ENCODE peak calls at places on chromosomes 5 and 9, in ten cellular contexts. One of them, this sample, is unnamed.

GRCh38 chr9:3348169-3348568 is 177.6 kb downstream of the RFX3 start:
- DNase-seq in fibroblast of mammary gland: no peak
- DNase-seq in psoas muscle: no peak
- DNase-seq in colonic mucosa: no peak
- DNase-seq in adrenal gland: no peak
- DNase-seq in A549: no peak
- DNase-seq in breast epithelium: no peak
- DNase-seq in choroid plexus epithelial cell: no peak
- DNase-seq in fibroblast of pulmonary artery: no peak
- DNase-seq in thoracic aorta: no peak
- DNase-seq in this sample: no peak

GRCh38 chr5:81525690-81526089 is 131.8 kb upstream of the ACOT12 start:
- DNase-seq in A549: peak
- DNase-seq in fibroblast of pulmonary artery: peak
- DNase-seq in breast epithelium: no peak
- DNase-seq in psoas muscle: no peak
- DNase-seq in fibroblast of mammary gland: peak
- DNase-seq in colonic mucosa: no peak
- DNase-seq in thoracic aorta: no peak
- DNase-seq in choroid plexus epithelial cell: peak
- DNase-seq in adrenal gland: no peak
- DNase-seq in this sample: peak

GRCh38 chr5:7868427-7868772 is 431 bp downstream of the FASTKD3 start:
- DNase-seq in fibroblast of pulmonary artery: no peak
- DNase-seq in colonic mucosa: no peak
- DNase-seq in A549: no peak
- DNase-seq in adrenal gland: no peak
- DNase-seq in breast epithelium: no peak
- DNase-seq in thoracic aorta: no peak
- DNase-seq in psoas muscle: no peak
- DNase-seq in choroid plexus epithelial cell: no peak
- DNase-seq in fibroblast of mammary gland: no peak
- DNase-seq in this sample: no peak

GRCh38 chr9:134460206-134460605 is 134.0 kb downstream of the RXRA start:
- DNase-seq in A549: no peak
- DNase-seq in breast epithelium: no peak
- DNase-seq in psoas muscle: no peak
- DNase-seq in fibroblast of mammary gland: no peak
- DNase-seq in colonic mucosa: no peak
- DNase-seq in fibroblast of pulmonary artery: no peak
- DNase-seq in choroid plexus epithelial cell: no peak
- DNase-seq in adrenal gland: no peak
- DNase-seq in thoracic aorta: no peak
- DNase-seq in this sample: no peak

GRCh38 chr5:137649228-137649890 is 86.5 kb downstream of the KLHL3 start:
- DNase-seq in fibroblast of pulmonary artery: peak
- DNase-seq in breast epithelium: no peak
- DNase-seq in choroid plexus epithelial cell: peak
- DNase-seq in A549: no peak
- DNase-seq in thoracic aorta: no peak
- DNase-seq in adrenal gland: no peak
- DNase-seq in fibroblast of mammary gland: peak
- DNase-seq in colonic mucosa: no peak
- DNase-seq in psoas muscle: no peak
- DNase-seq in this sample: peak

GRCh38 chr5:169607882-169608281 is 24.3 kb downstream of the SPDL1 start:
- DNase-seq in psoas muscle: no peak
- DNase-seq in adrenal gland: no peak
- DNase-seq in fibroblast of mammary gland: no peak
- DNase-seq in A549: no peak
- DNase-seq in choroid plexus epithelial cell: no peak
- DNase-seq in thoracic aorta: no peak
- DNase-seq in breast epithelium: no peak
- DNase-seq in fibroblast of pulmonary artery: no peak
- DNase-seq in colonic mucosa: no peak
- DNase-seq in this sample: no peak

GRCh38 chr5:74863726-74864125 is 2.5 kb downstream of the FAM169A start:
- DNase-seq in adrenal gland: no peak
- DNase-seq in thoracic aorta: no peak
- DNase-seq in fibroblast of mammary gland: no peak
- DNase-seq in fibroblast of pulmonary artery: no peak
- DNase-seq in choroid plexus epithelial cell: no peak
- DNase-seq in psoas muscle: no peak
- DNase-seq in colonic mucosa: no peak
- DNase-seq in A549: no peak
- DNase-seq in breast epithelium: no peak
- DNase-seq in this sample: no peak

GRCh38 chr9:70111641-70112236 is 68.1 kb downstream of the MAMDC2 start:
- DNase-seq in colonic mucosa: no peak
- DNase-seq in thoracic aorta: no peak
- DNase-seq in fibroblast of pulmonary artery: no peak
- DNase-seq in A549: no peak
- DNase-seq in adrenal gland: no peak
- DNase-seq in breast epithelium: no peak
- DNase-seq in choroid plexus epithelial cell: no peak
- DNase-seq in fibroblast of mammary gland: no peak
- DNase-seq in psoas muscle: no peak
- DNase-seq in this sample: no peak

GRCh38 chr9:581673-582497 is 259.6 kb upstream of the DMRT1 start:
- DNase-seq in fibroblast of pulmonary artery: no peak
- DNase-seq in adrenal gland: no peak
- DNase-seq in thoracic aorta: no peak
- DNase-seq in psoas muscle: no peak
- DNase-seq in colonic mucosa: no peak
- DNase-seq in breast epithelium: no peak
- DNase-seq in choroid plexus epithelial cell: peak
- DNase-seq in fibroblast of mammary gland: no peak
- DNase-seq in A549: peak
- DNase-seq in this sample: no peak

GRCh38 chr5:98570010-98570409 is 203.5 kb upstream of the RGMB start:
- DNase-seq in fibroblast of pulmonary artery: no peak
- DNase-seq in psoas muscle: no peak
- DNase-seq in A549: no peak
- DNase-seq in fibroblast of mammary gland: peak
- DNase-seq in colonic mucosa: no peak
- DNase-seq in adrenal gland: no peak
- DNase-seq in thoracic aorta: no peak
- DNase-seq in choroid plexus epithelial cell: peak
- DNase-seq in breast epithelium: no peak
- DNase-seq in this sample: no peak

DNA sequence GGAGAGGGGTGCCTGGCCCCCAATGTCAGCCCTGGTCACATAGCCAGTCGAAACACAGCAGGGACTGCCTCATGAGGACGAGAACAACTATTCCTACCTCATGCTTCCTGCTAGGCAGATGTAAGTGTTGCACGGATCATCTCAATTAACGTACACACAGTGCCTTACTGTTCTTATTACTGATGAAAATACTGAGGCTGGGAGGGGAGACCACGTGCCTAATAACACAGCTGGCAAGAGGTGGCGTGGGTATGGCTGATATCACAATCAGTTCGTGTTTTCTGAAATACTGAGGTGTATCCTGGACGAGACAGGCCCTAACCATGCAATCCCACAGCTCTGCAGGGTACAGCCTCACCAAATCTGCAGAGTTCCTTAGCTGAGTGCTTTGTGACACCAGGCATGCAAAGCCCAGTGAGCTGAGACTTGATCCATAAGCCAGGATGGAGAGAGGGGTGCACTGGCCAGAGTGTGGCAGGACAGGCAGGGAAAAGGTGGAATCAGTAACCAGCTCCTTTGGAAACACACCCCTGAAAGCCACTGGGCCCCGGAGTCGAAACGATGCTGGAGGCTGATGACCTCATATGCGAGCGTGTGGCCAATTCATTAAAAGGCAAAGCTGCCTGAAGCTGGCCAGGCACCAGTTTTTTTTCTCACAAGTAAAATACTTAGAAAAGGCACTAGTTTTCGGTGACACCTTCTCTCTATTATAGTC is 64.0 kb downstream of the PRRT1B start:
- DNase-seq in fibroblast of mammary gland: peak
- DNase-seq in colonic mucosa: no peak
- DNase-seq in choroid plexus epithelial cell: peak
- DNase-seq in breast epithelium: no peak
- DNase-seq in thoracic aorta: no peak
- DNase-seq in fibroblast of pulmonary artery: peak
- DNase-seq in A549: no peak
- DNase-seq in psoas muscle: peak
- DNase-seq in adrenal gland: peak
- DNase-seq in this sample: peak
- H3K4me3 ChIP-seq in fibroblast of mammary gland: no peak
- H3K4me3 ChIP-seq in colonic mucosa: no peak
- H3K4me3 ChIP-seq in choroid plexus epithelial cell: peak
- H3K4me3 ChIP-seq in breast epithelium: no peak
- H3K4me3 ChIP-seq in thoracic aorta: peak
- H3K4me3 ChIP-seq in fibroblast of pulmonary artery: no peak
- H3K4me3 ChIP-seq in A549: no peak
- H3K4me3 ChIP-seq in psoas muscle: peak
- H3K4me3 ChIP-seq in adrenal gland: no peak
- H3K4me3 ChIP-seq in this sample: peak

GRCh38 chr5:150272531-150272930 is 17.0 kb downstream of the CAMK2A start:
- DNase-seq in choroid plexus epithelial cell: peak
- DNase-seq in adrenal gland: no peak
- DNase-seq in fibroblast of pulmonary artery: peak
- DNase-seq in thoracic aorta: no peak
- DNase-seq in colonic mucosa: no peak
- DNase-seq in A549: peak
- DNase-seq in psoas muscle: no peak
- DNase-seq in breast epithelium: no peak
- DNase-seq in fibroblast of mammary gland: peak
- DNase-seq in this sample: no peak
- TF ChIP-seq CTCF in choroid plexus epithelial cell: peak
- TF ChIP-seq CTCF in adrenal gland: peak
- TF ChIP-seq CTCF in fibroblast of pulmonary artery: peak
- TF ChIP-seq CTCF in thoracic aorta: no peak
- TF ChIP-seq CTCF in colonic mucosa: no peak
- TF ChIP-seq CTCF in A549: peak
- TF ChIP-seq CTCF in psoas muscle: peak
- TF ChIP-seq CTCF in breast epithelium: no peak
- TF ChIP-seq CTCF in fibroblast of mammary gland: peak
- TF ChIP-seq CTCF in this sample: peak

DNA sequence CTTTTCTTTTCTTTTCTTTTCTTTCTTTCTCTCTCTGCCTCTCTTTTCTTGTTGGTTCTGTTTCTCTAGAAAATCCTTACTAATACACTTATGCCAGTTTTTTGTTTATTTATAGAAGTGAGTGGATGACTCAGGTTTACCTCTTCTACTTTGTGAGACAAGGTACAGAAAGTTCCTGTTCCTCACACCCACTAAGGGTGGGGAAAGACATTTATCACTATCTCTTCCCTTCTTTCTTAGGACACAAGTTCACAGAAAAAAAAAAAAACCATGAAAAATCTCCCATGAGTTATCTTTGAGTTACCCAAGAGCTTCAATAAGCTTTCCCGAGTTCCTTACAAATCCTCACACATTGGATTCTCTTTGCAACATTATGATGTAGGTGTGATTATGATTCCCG is 60.9 kb upstream of the CD180 start:
- DNase-seq in psoas muscle: no peak
- DNase-seq in choroid plexus epithelial cell: no peak
- DNase-seq in A549: no peak
- DNase-seq in fibroblast of mammary gland: peak
- DNase-seq in fibroblast of pulmonary artery: no peak
- DNase-seq in colonic mucosa: no peak
- DNase-seq in breast epithelium: no peak
- DNase-seq in thoracic aorta: no peak
- DNase-seq in adrenal gland: no peak
- DNase-seq in this sample: no peak
- H3K4me3 ChIP-seq in psoas muscle: no peak
- H3K4me3 ChIP-seq in choroid plexus epithelial cell: no peak
- H3K4me3 ChIP-seq in A549: no peak
- H3K4me3 ChIP-seq in fibroblast of mammary gland: no peak
- H3K4me3 ChIP-seq in fibroblast of pulmonary artery: no peak
- H3K4me3 ChIP-seq in colonic mucosa: no peak
- H3K4me3 ChIP-seq in breast epithelium: no peak
- H3K4me3 ChIP-seq in thoracic aorta: no peak
- H3K4me3 ChIP-seq in adrenal gland: no peak
- H3K4me3 ChIP-seq in this sample: no peak

GRCh38 chr9:35800530-35800929 is 9.1 kb downstream of the NPR2 start:
- DNase-seq in breast epithelium: no peak
- DNase-seq in colonic mucosa: no peak
- DNase-seq in psoas muscle: no peak
- DNase-seq in fibroblast of pulmonary artery: no peak
- DNase-seq in fibroblast of mammary gland: no peak
- DNase-seq in adrenal gland: no peak
- DNase-seq in choroid plexus epithelial cell: no peak
- DNase-seq in A549: no peak
- DNase-seq in thoracic aorta: no peak
- DNase-seq in this sample: no peak

GRCh38 chr9:35806101-35806500 is 6.0 kb downstream of the SPAG8 start:
- DNase-seq in adrenal gland: no peak
- DNase-seq in thoracic aorta: no peak
- DNase-seq in colonic mucosa: no peak
- DNase-seq in fibroblast of pulmonary artery: no peak
- DNase-seq in breast epithelium: no peak
- DNase-seq in A549: no peak
- DNase-seq in psoas muscle: no peak
- DNase-seq in fibroblast of mammary gland: no peak
- DNase-seq in choroid plexus epithelial cell: no peak
- DNase-seq in this sample: no peak

GRCh38 chr9:35798658-35799366 is 7.4 kb downstream of the NPR2 start:
- DNase-seq in fibroblast of mammary gland: peak
- DNase-seq in choroid plexus epithelial cell: peak
- DNase-seq in breast epithelium: no peak
- DNase-seq in A549: peak
- DNase-seq in fibroblast of pulmonary artery: peak
- DNase-seq in thoracic aorta: no peak
- DNase-seq in psoas muscle: no peak
- DNase-seq in adrenal gland: no peak
- DNase-seq in colonic mucosa: no peak
- DNase-seq in this sample: no peak

GRCh38 chr9:35797311-35798109 is 6.1 kb downstream of the NPR2 start:
- DNase-seq in colonic mucosa: no peak
- DNase-seq in A549: no peak
- DNase-seq in fibroblast of pulmonary artery: no peak
- DNase-seq in adrenal gland: no peak
- DNase-seq in choroid plexus epithelial cell: no peak
- DNase-seq in psoas muscle: no peak
- DNase-seq in breast epithelium: no peak
- DNase-seq in thoracic aorta: no peak
- DNase-seq in fibroblast of mammary gland: no peak
- DNase-seq in this sample: no peak

DNA sequence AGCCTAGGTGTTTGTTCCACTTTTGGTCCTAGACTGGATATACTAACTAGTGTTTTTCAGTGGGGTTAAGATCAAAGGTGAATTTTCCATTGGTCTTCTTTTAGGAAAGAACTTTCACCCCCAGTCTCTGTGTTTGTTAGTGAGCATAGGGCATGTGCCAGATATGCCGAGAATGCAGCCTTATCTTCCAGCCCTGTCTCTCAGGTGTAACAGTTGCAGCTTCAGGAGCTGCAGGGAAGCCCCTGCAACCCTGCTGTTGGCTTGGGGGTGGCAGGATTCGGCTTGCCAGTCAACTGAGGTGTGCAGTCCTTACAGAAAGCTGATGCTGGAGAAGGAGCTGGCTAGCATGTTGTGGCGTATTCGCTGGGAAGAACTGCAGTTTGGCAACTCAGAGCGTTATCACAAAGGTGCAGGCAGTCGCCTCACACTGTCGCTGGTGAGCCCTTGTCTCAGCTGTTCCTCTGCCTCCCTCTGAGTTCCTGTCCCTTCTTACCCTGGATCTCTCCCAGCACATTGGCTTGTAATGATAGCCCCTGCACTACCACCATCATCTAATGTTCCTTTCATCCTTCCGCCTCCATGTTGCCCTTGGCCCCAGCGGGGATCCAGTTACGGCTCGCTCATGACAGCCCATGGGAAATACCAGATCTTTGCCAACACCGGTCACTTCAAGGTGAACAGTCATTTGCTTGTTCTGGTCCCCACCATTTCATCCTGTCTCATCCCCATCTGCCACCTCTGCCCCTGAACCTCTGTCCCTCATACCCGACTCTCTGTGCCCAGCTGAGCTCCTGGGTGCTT is 10.1 kb downstream of the NPR2 start:
- DNase-seq in A549: no peak
- DNase-seq in choroid plexus epithelial cell: no peak
- DNase-seq in fibroblast of pulmonary artery: no peak
- DNase-seq in adrenal gland: no peak
- DNase-seq in thoracic aorta: no peak
- DNase-seq in breast epithelium: no peak
- DNase-seq in psoas muscle: no peak
- DNase-seq in fibroblast of mammary gland: no peak
- DNase-seq in colonic mucosa: no peak
- DNase-seq in this sample: no peak
- TF ChIP-seq CTCF in A549: no peak
- TF ChIP-seq CTCF in choroid plexus epithelial cell: no peak
- TF ChIP-seq CTCF in fibroblast of pulmonary artery: no peak
- TF ChIP-seq CTCF in adrenal gland: no peak
- TF ChIP-seq CTCF in thoracic aorta: no peak
- TF ChIP-seq CTCF in breast epithelium: no peak
- TF ChIP-seq CTCF in psoas muscle: no peak
- TF ChIP-seq CTCF in fibroblast of mammary gland: no peak
- TF ChIP-seq CTCF in colonic mucosa: no peak
- TF ChIP-seq CTCF in this sample: no peak

This sample was measured in AG04449.